ENCODE peak calls at places on chromosomes 11 and 22, in seven cellular contexts. T is GM12878, I is psoas muscle, W is body of pancreas, X is WERI-Rb-1, Z is sigmoid colon, H is HepG2. B is an unnamed sample.

GRCh38 chr22:30580896-30581295 is 6.4 kb upstream of the GAL3ST1 start:
- DNase-seq in T (no peak), I (no peak), W (no peak), X (no peak), Z (no peak), H (no peak), B (no peak)

GRCh38 chr11:94793002-94793401 is 24.8 kb downstream of the AMOTL1 start:
- DNase-seq in T (no peak), I (no peak), W (no peak), X (no peak), Z (no peak), H (no peak), B (no peak)

GRCh38 chr11:46238078-46238966 is 39.1 kb upstream of the CREB3L1 start:
- DNase-seq in T (no peak), I (peak; percentile 74), W (peak; percentile 55), X (peak; percentile 56), Z (peak; percentile 89), H (no peak), B (no peak)

GRCh38 chr11:32178692-32179091 is 87.8 kb downstream of the RCN1 start:
- DNase-seq in T (no peak), I (no peak), W (no peak), X (no peak), Z (no peak), H (no peak), B (no peak)

GRCh38 chr11:4095509-4096230 is 1.1 kb downstream of the RRM1 start:
- DNase-seq in T (no peak), I (no peak), W (no peak), X (no peak), Z (no peak), H (peak; percentile 44), B (no peak)

GRCh38 chr11:85827768-85828639 is 17.1 kb upstream of the SYTL2 start:
- DNase-seq in T (no peak), I (no peak), W (no peak), X (no peak), Z (no peak), H (no peak), B (no peak)

GRCh38 chr11:85718991-85719807 is 33.2 kb upstream of the CCDC89 start:
- DNase-seq in T (no peak), I (peak; percentile 51), W (no peak), X (no peak), Z (peak; percentile 66), H (peak; percentile 3), B (no peak)

GRCh38 chr22:46539169-46539568 is 1.7 kb upstream of the CELSR1 start:
- DNase-seq in T (no peak), I (no peak), W (no peak), X (no peak), Z (no peak), H (no peak), B (no peak)

GRCh38 chr11:35174666-35175065 is 35.7 kb downstream of the CD44 start:
- DNase-seq in T (no peak), I (no peak), W (no peak), X (no peak), Z (no peak), H (no peak), B (no peak)

GRCh38 chr22:49095366-49095765 is 732.3 kb downstream of the BRD1 start:
- DNase-seq in T (no peak), I (no peak), W (no peak), X (no peak), Z (no peak), H (no peak), B (no peak)

GRCh38 chr11:15849265-15849664 is 507.1 kb downstream of the SOX6 start:
- DNase-seq in T (no peak), I (no peak), W (no peak), X (no peak), Z (no peak), H (no peak), B (no peak)

GRCh38 chr11:108788565-108789199 is 123.8 kb downstream of the DDX10 start:
- DNase-seq in T (no peak), I (no peak), W (no peak), X (peak; percentile 9), Z (no peak), H (peak; percentile 25), B (no peak)

GRCh38 chr11:123590296-123590912 is 64.0 kb downstream of the SCN3B start:
- DNase-seq in T (no peak), I (peak; percentile 50), W (peak; percentile 41), X (no peak), Z (no peak), H (peak; percentile 50), B (no peak)

GRCh38 chr11:37320921-37321320 is 722.9 kb upstream of the RAG2 start:
- DNase-seq in T (no peak), I (no peak), W (no peak), X (no peak), Z (no peak), H (no peak), B (no peak)

GRCh38 chr22:32469799-32470212 is 4.8 kb upstream of the FBXO7 start:
- DNase-seq in T (no peak), I (no peak), W (no peak), X (no peak), Z (peak; percentile 75), H (no peak), B (no peak)

GRCh38 chr11:112881461-112881860 is 79.8 kb upstream of the NCAM1 start:
- DNase-seq in T (no peak), I (peak; percentile 71), W (peak; percentile 65), X (no peak), Z (peak; percentile 83), H (no peak), B (peak; percentile 70)

GRCh38 chr11:120645639-120646038 is 134.1 kb downstream of the GRIK4 start:
- DNase-seq in T (no peak), I (no peak), W (no peak), X (no peak), Z (no peak), H (no peak), B (no peak)

GRCh38 chr11:86041975-86042378 is 26.9 kb downstream of the PICALM start:
- DNase-seq in T (peak; percentile 60), I (no peak), W (peak; percentile 70), X (peak; percentile 66), Z (peak; percentile 83), H (peak; percentile 77), B (no peak)

GRCh38 chr11:117996058-117996457 is 9.9 kb downstream of the IL10RA start:
- DNase-seq in T (no peak), I (no peak), W (no peak), X (no peak), Z (no peak), H (no peak), B (no peak)

GRCh38 chr11:24965780-24966179 is 468.9 kb downstream of the LUZP2 start:
- DNase-seq in T (no peak), I (no peak), W (no peak), X (no peak), Z (no peak), H (no peak), B (no peak)

GRCh38 chr11:72579816-72580647 is 94.2 kb downstream of the PDE2A start:
- DNase-seq in T (no peak), I (no peak), W (no peak), X (no peak), Z (peak; percentile 37), H (no peak), B (no peak)

GRCh38 chr11:79440451-79441158 is at the start of gene TENM4:
- DNase-seq in T (no peak), I (peak; percentile 62), W (no peak), X (peak; percentile 33), Z (peak; percentile 86), H (no peak), B (peak; percentile 52)

GRCh38 chr22:32548039-32548438 is 73.4 kb downstream of the FBXO7 start:
- DNase-seq in T (no peak), I (no peak), W (no peak), X (no peak), Z (peak; percentile 52), H (no peak), B (no peak)

GRCh38 chr22:30416403-30416802 is 9.2 kb upstream of the MTFP1 start:
- DNase-seq in T (no peak), I (no peak), W (no peak), X (no peak), Z (no peak), H (peak; percentile 70), B (no peak)

GRCh38 chr11:70908223-70908622 is 344.2 kb downstream of the SHANK2 start:
- DNase-seq in T (no peak), I (no peak), W (no peak), X (no peak), Z (peak; percentile 90), H (no peak), B (peak; percentile 45)
- TF ChIP-seq CTCF in T (no peak), I (no peak), W (no peak), X (no peak), Z (no peak), H (no peak), B (no peak)

GRCh38 chr11:10742460-10743208 is 8.4 kb upstream of the CTR9 start:
- DNase-seq in T (no peak), I (no peak), W (no peak), X (no peak), Z (no peak), H (no peak), B (no peak)
- H3K27ac ChIP-seq in T (no peak overlapping the region), I (no peak overlapping the region), W (no peak overlapping the region), X (no peak overlapping the region), Z (no peak overlapping the region), H (no peak overlapping the region), B (no peak overlapping the region)

GRCh38 chr11:116777056-116777455 is 4.3 kb upstream of the BUD13 start:
- DNase-seq in T (no peak), I (no peak), W (no peak), X (no peak), Z (no peak), H (no peak), B (no peak)
- TF ChIP-seq CTCF in T (no peak), I (no peak), W (no peak), X (no peak), Z (no peak), H (no peak), B (no peak)

DNA sequence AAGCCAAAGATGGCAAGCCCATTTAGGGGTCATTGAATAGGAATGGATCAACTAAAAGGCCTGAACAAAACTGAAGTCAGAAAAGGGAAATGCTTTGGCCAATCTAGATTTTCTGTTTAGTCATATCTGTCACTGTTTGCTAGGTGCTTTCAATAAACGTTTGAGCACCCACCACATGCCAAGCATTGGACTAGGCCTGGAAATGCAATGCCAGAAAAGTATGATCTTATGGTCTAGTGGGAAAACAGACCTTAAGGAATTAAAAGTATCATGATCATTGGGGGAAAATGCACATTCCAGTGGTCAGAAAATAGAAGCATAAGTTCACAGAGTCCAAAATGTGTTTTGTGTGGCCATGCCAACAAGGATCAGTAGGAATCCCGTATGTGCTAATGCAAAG is 76.8 kb upstream of the BIRC3 start:
- DNase-seq in T (no peak), I (no peak), W (no peak), X (no peak), Z (no peak), H (no peak), B (no peak)
- H3K27ac ChIP-seq in T (no peak overlapping the region), I (no peak overlapping the region), W (no peak overlapping the region), X (no peak overlapping the region), Z (no peak overlapping the region), H (peak overlapping the region; percentile 13), B (no peak overlapping the region)